ENCODE peak calls at places on chromosomes 11 and 22, in nine cellular contexts. E, K, H, G, R, U, I, W and O are unnamed samples.
A peak's percentile ranks its signal among the peaks of the same experiment; 100 is the strongest.

GRCh38 chr22:36239150-36239400 is 252 bp downstream of the APOL2 start:
- DNase-seq in E (no peak), K (no peak), H (peak; percentile 59), G (no peak), R (no peak), U (no peak), I (no peak), W (no peak), O (no peak)

GRCh38 chr22:30830907-30831306 is 136.2 kb downstream of the OSBP2 start:
- DNase-seq in E (peak; percentile 29), K (peak; percentile 92), H (peak; percentile 58), G (no peak), R (no peak), U (peak; percentile 99), I (no peak), W (peak; percentile 26), O (no peak)

GRCh38 chr11:117710211-117710610 is 86.8 kb downstream of the DSCAML1 start:
- DNase-seq in E (no peak), K (no peak), H (no peak), G (no peak), R (no peak), U (no peak), I (no peak), W (no peak), O (no peak)

GRCh38 chr11:44319552-44320288 is 9.8 kb upstream of the ALX4 start:
- DNase-seq in E (no peak), K (no peak), H (peak; percentile 77), G (no peak), R (no peak), U (no peak), I (no peak), W (no peak), O (no peak)

GRCh38 chr11:72430743-72431570 is 3.4 kb downstream of the CLPB start:
- DNase-seq in E (peak; percentile 46), K (peak; percentile 52), H (peak; percentile 70), G (peak; percentile 36), R (no peak), U (peak; percentile 52), I (peak; percentile 22), W (no peak), O (no peak)

GRCh38 chr11:1074244-1075221 is at the start of gene MUC2:
- DNase-seq in E (no peak), K (no peak), H (no peak), G (peak; percentile 11), R (no peak), U (no peak), I (peak; percentile 12), W (no peak), O (no peak)

GRCh38 chr11:72123117-72123653 is 10.7 kb upstream of the ANAPC15 start:
- DNase-seq in E (no peak), K (no peak), H (no peak), G (no peak), R (no peak), U (no peak), I (no peak), W (no peak), O (no peak)

GRCh38 chr11:47257518-47258316 is at the start of gene NR1H3:
- DNase-seq in E (peak; percentile 75), K (peak; percentile 49), H (peak; percentile 94), G (peak; percentile 74), R (peak; percentile 88), U (no peak), I (peak; percentile 86), W (peak; percentile 80), O (peak; percentile 84)

GRCh38 chr11:78420255-78420764 is 2.7 kb upstream of the GAB2 start:
- DNase-seq in E (peak; percentile 72), K (peak; percentile 90), H (peak; percentile 78), G (peak; percentile 58), R (peak; percentile 68), U (peak; percentile 28), I (peak; percentile 75), W (peak; percentile 84), O (peak; percentile 65)

GRCh38 chr22:27213291-27213690 is 555.9 kb downstream of the MIAT start:
- DNase-seq in E (no peak), K (no peak), H (no peak), G (no peak), R (no peak), U (no peak), I (no peak), W (no peak), O (no peak)

GRCh38 chr11:134738581-134738980 is 326.5 kb upstream of the B3GAT1 start:
- DNase-seq in E (no peak), K (no peak), H (no peak), G (no peak), R (no peak), U (no peak), I (no peak), W (no peak), O (no peak)

GRCh38 chr22:40979871-40980270 is 28.7 kb downstream of the RBX1 start:
- DNase-seq in E (no peak), K (no peak), H (no peak), G (no peak), R (no peak), U (no peak), I (no peak), W (no peak), O (no peak)

GRCh38 chr22:27507935-27508504 is 293.5 kb downstream of the MN1 start:
- DNase-seq in E (no peak), K (no peak), H (no peak), G (no peak), R (no peak), U (peak; percentile 73), I (no peak), W (no peak), O (no peak)

DNA sequence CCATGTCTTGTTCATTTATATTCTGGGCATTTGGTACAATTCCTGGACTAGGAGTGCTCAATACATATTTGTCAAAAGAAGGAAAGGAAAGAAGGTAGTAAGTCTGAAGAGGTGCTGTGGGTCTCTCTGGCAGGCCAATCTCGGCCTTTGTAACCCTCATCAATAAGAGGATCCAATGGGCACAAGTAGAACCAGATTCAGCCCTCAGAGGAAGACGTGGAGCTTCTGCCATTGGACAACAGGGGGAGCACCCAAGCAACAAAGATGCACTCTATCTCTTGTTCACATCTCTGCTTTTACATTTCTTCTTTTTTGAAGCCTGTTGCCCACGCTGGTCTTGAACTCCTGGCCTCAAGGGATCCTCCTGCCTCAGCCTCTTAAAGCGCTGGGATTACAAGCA is 2.2 kb upstream of the VPS11 start:
- DNase-seq in E (no peak), K (peak; percentile 31), H (peak; percentile 74), G (no peak), R (no peak), U (peak; percentile 30), I (no peak), W (no peak), O (no peak)
- TF ChIP-seq CTCF in E (peak; percentile 28), K (peak; percentile 25), H (peak; percentile 70), G (no peak), R (no peak), U (peak; percentile 74), I (no peak), W (peak; percentile 14), O (no peak)

DNA sequence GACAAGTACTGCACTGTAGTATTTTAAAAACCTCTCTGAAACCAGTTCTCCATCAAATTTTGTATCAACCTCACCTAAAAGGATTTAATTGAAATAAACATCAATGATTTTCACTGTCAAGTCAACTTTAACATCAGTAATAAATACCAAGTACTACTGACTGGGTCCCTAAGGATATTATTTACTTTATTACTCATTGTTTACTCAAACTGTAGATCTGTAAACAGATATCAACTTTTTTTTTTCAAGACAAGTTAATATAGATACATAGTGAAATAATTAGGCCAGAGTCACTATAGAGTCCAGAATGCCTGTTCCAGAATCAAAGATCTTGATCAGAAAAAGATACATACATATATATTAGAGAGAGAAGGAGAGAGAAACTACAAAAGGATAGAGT is 1.6 kb downstream of the RNF141 start:
- DNase-seq in E (no peak), K (no peak), H (no peak), G (no peak), R (no peak), U (no peak), I (no peak), W (no peak), O (no peak)
- H3K4me3 ChIP-seq in E (no peak overlapping the region), K (no peak overlapping the region), H (no peak overlapping the region), G (no peak overlapping the region), R (no peak overlapping the region), U (no peak overlapping the region), I (no peak overlapping the region), W (no peak overlapping the region), O (no peak overlapping the region)

GRCh38 chr22:43983808-43984207 is 28.6 kb downstream of the SAMM50 start:
- DNase-seq in E (no peak), K (no peak), H (no peak), G (no peak), R (no peak), U (no peak), I (no peak), W (no peak), O (no peak)
- H3K36me3 ChIP-seq in E (peaks cover 16% of the 10 kb centered on the region), K (no peaks in the 10 kb centered on the region), H (peaks cover 76% of the 10 kb centered on the region), G (peaks cover 21% of the 10 kb centered on the region), R (no peaks in the 10 kb centered on the region), U (peaks cover 20% of the 10 kb centered on the region), I (peaks cover 99% of the 10 kb centered on the region), W (peaks cover 99% of the 10 kb centered on the region), O (peaks cover 26% of the 10 kb centered on the region)

GRCh38 chr11:85647078-85647477 is 689 bp upstream of the TMEM126A start:
- DNase-seq in E (no peak), K (no peak), H (no peak), G (no peak), R (no peak), U (no peak), I (no peak), W (no peak), O (no peak)

GRCh38 chr11:85643255-85643654 is 4.5 kb upstream of the TMEM126A start:
- DNase-seq in E (peak; percentile 72), K (no peak), H (no peak), G (peak; percentile 51), R (peak; percentile 22), U (no peak), I (peak; percentile 35), W (peak; percentile 66), O (no peak)

GRCh38 chr11:85651118-85651517 is 3.4 kb downstream of the TMEM126A start:
- DNase-seq in E (no peak), K (no peak), H (no peak), G (no peak), R (no peak), U (no peak), I (no peak), W (no peak), O (no peak)

GRCh38 chr11:85653048-85653447 is 5.3 kb downstream of the TMEM126A start:
- DNase-seq in E (no peak), K (no peak), H (no peak), G (no peak), R (no peak), U (no peak), I (no peak), W (no peak), O (no peak)

DNA sequence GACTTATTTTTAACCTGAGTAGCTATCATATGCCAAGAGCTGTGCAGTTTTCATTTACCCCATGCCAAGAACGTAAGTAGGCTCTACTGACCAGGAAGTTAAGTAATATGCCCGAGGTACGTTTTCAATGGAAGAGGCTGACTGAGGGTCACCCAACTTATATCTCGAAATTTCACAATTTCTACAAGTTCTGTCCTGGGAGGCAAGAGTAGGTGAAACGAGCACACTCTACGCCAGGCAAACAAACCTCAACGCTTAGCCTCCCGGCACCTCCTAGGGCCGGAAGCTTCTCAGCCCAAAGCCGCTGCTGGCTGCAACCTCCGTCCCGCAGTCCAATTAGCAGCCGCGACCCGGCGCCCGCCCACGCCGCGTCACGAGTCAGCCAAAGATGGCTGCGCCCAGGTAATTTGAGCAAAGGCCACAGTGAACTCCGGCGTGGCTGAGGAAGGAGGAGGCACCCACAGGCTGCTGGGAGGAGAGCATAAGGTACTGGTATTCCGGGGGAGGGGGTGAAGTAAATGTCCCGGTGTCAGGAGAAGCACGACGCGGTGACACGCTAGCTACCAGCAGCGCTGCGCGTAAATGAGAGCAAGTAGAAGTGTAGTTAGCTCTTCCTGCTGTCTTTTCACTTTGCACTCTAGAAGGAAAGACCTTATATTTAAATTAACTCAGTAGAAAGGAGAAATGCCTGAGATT is at the start of gene TMEM126A:
- DNase-seq in E (peak; percentile 91), K (peak; percentile 87), H (peak; percentile 98), G (peak; percentile 90), R (peak; percentile 82), U (peak; percentile 86), I (peak; percentile 92), W (peak; percentile 89), O (peak; percentile 92)
- TF ChIP-seq CTCF in E (no peak), K (no peak), H (no peak), G (no peak), R (no peak), U (no peak), I (no peak), W (no peak), O (no peak)